ENCODE peak calls at places on chromosomes 3 and 15, in six cellular contexts. One of them, this sample, is unnamed.

GRCh38 chr3:37864904-37865303 is 3.2 kb downstream of the CTDSPL start:
- DNase-seq in neural progenitor cell: no peak
- DNase-seq in foreskin fibroblast: no peak
- DNase-seq in cardiac fibroblast: no peak
- DNase-seq in cardiac muscle cell: no peak
- DNase-seq in keratinocyte: no peak
- DNase-seq in this sample: no peak

GRCh38 chr15:31278544-31279220 is 48.0 kb upstream of the KLF13 start:
- DNase-seq in neural progenitor cell: no peak
- DNase-seq in foreskin fibroblast: no peak
- DNase-seq in cardiac fibroblast: no peak
- DNase-seq in cardiac muscle cell: no peak
- DNase-seq in keratinocyte: no peak
- DNase-seq in this sample: no peak

GRCh38 chr3:194250104-194251002 is 100.8 kb downstream of the CPN2 start:
- DNase-seq in neural progenitor cell: no peak
- DNase-seq in foreskin fibroblast: peak
- DNase-seq in cardiac fibroblast: peak
- DNase-seq in cardiac muscle cell: peak
- DNase-seq in keratinocyte: no peak
- DNase-seq in this sample: peak

GRCh38 chr3:32603064-32603463 is 32.4 kb upstream of the DYNC1LI1 start:
- DNase-seq in neural progenitor cell: no peak
- DNase-seq in foreskin fibroblast: no peak
- DNase-seq in cardiac fibroblast: no peak
- DNase-seq in cardiac muscle cell: no peak
- DNase-seq in keratinocyte: no peak
- DNase-seq in this sample: no peak

GRCh38 chr15:63414474-63415201 is 33.0 kb upstream of the CA12 start:
- DNase-seq in neural progenitor cell: no peak
- DNase-seq in foreskin fibroblast: no peak
- DNase-seq in cardiac fibroblast: no peak
- DNase-seq in cardiac muscle cell: no peak
- DNase-seq in keratinocyte: no peak
- DNase-seq in this sample: no peak

GRCh38 chr3:9765865-9766264 is 3.9 kb downstream of the CAMK1 start:
- DNase-seq in neural progenitor cell: no peak
- DNase-seq in foreskin fibroblast: peak
- DNase-seq in cardiac fibroblast: no peak
- DNase-seq in cardiac muscle cell: no peak
- DNase-seq in keratinocyte: no peak
- DNase-seq in this sample: no peak

GRCh38 chr15:59218710-59219109 is 12.1 kb downstream of the LDHAL6B start:
- DNase-seq in neural progenitor cell: no peak
- DNase-seq in foreskin fibroblast: no peak
- DNase-seq in cardiac fibroblast: no peak
- DNase-seq in cardiac muscle cell: no peak
- DNase-seq in keratinocyte: no peak
- DNase-seq in this sample: no peak

GRCh38 chr3:130700541-130700940 is 46.1 kb downstream of the PIK3R4 start:
- DNase-seq in neural progenitor cell: no peak
- DNase-seq in foreskin fibroblast: peak
- DNase-seq in cardiac fibroblast: peak
- DNase-seq in cardiac muscle cell: peak
- DNase-seq in keratinocyte: no peak
- DNase-seq in this sample: no peak

GRCh38 chr15:85743392-85744045 is 51.2 kb downstream of the KLHL25 start:
- DNase-seq in neural progenitor cell: no peak
- DNase-seq in foreskin fibroblast: no peak
- DNase-seq in cardiac fibroblast: no peak
- DNase-seq in cardiac muscle cell: no peak
- DNase-seq in keratinocyte: no peak
- DNase-seq in this sample: no peak

GRCh38 chr3:127455541-127456450 is 134.7 kb downstream of the TPRA1 start:
- DNase-seq in neural progenitor cell: peak
- DNase-seq in foreskin fibroblast: peak
- DNase-seq in cardiac fibroblast: peak
- DNase-seq in cardiac muscle cell: peak
- DNase-seq in keratinocyte: no peak
- DNase-seq in this sample: no peak

GRCh38 chr15:68700395-68701123 is 120.1 kb downstream of the ANP32A start:
- DNase-seq in neural progenitor cell: peak
- DNase-seq in foreskin fibroblast: peak
- DNase-seq in cardiac fibroblast: peak
- DNase-seq in cardiac muscle cell: peak
- DNase-seq in keratinocyte: no peak
- DNase-seq in this sample: no peak

GRCh38 chr3:159604151-159604581 is 384.5 kb upstream of the IL12A start:
- DNase-seq in neural progenitor cell: no peak
- DNase-seq in foreskin fibroblast: peak
- DNase-seq in cardiac fibroblast: peak
- DNase-seq in cardiac muscle cell: peak
- DNase-seq in keratinocyte: no peak
- DNase-seq in this sample: no peak

GRCh38 chr3:174439621-174440349 is 419.3 kb upstream of the NAALADL2 start:
- DNase-seq in neural progenitor cell: peak
- DNase-seq in foreskin fibroblast: peak
- DNase-seq in cardiac fibroblast: peak
- DNase-seq in cardiac muscle cell: peak
- DNase-seq in keratinocyte: no peak
- DNase-seq in this sample: peak

GRCh38 chr3:55191911-55192787 is 264.3 kb upstream of the LRTM1 start:
- DNase-seq in neural progenitor cell: no peak
- DNase-seq in foreskin fibroblast: peak
- DNase-seq in cardiac fibroblast: peak
- DNase-seq in cardiac muscle cell: peak
- DNase-seq in keratinocyte: no peak
- DNase-seq in this sample: peak

GRCh38 chr3:5133689-5134088 is 11.6 kb downstream of the ARL8B start:
- DNase-seq in neural progenitor cell: no peak
- DNase-seq in foreskin fibroblast: no peak
- DNase-seq in cardiac fibroblast: no peak
- DNase-seq in cardiac muscle cell: no peak
- DNase-seq in keratinocyte: no peak
- DNase-seq in this sample: no peak

GRCh38 chr15:43881944-43882343 is 55.1 kb downstream of the WDR76 start:
- DNase-seq in neural progenitor cell: peak
- DNase-seq in foreskin fibroblast: no peak
- DNase-seq in cardiac fibroblast: no peak
- DNase-seq in cardiac muscle cell: peak
- DNase-seq in keratinocyte: no peak
- DNase-seq in this sample: no peak

GRCh38 chr3:55409802-55410201 is 77.3 kb downstream of the WNT5A start:
- DNase-seq in neural progenitor cell: no peak
- DNase-seq in foreskin fibroblast: peak
- DNase-seq in cardiac fibroblast: no peak
- DNase-seq in cardiac muscle cell: no peak
- DNase-seq in keratinocyte: no peak
- DNase-seq in this sample: no peak

GRCh38 chr3:54139630-54140029 is 17.3 kb downstream of the CACNA2D3 start:
- DNase-seq in neural progenitor cell: no peak
- DNase-seq in foreskin fibroblast: no peak
- DNase-seq in cardiac fibroblast: no peak
- DNase-seq in cardiac muscle cell: no peak
- DNase-seq in keratinocyte: no peak
- DNase-seq in this sample: no peak

GRCh38 chr3:46695962-46696922 is 2.8 kb upstream of the ALS2CL start:
- DNase-seq in neural progenitor cell: no peak
- DNase-seq in foreskin fibroblast: peak
- DNase-seq in cardiac fibroblast: peak
- DNase-seq in cardiac muscle cell: peak
- DNase-seq in keratinocyte: no peak
- DNase-seq in this sample: no peak

GRCh38 chr3:58004972-58005371 is 3.2 kb upstream of the FLNB start:
- DNase-seq in neural progenitor cell: no peak
- DNase-seq in foreskin fibroblast: peak
- DNase-seq in cardiac fibroblast: no peak
- DNase-seq in cardiac muscle cell: no peak
- DNase-seq in keratinocyte: no peak
- DNase-seq in this sample: no peak

GRCh38 chr15:38059665-38060064 is 125.2 kb downstream of the TMCO5A start:
- DNase-seq in neural progenitor cell: no peak
- DNase-seq in foreskin fibroblast: peak
- DNase-seq in cardiac fibroblast: no peak
- DNase-seq in cardiac muscle cell: peak
- DNase-seq in keratinocyte: no peak
- DNase-seq in this sample: no peak

GRCh38 chr15:31379042-31379441 is 52.4 kb downstream of the KLF13 start:
- DNase-seq in neural progenitor cell: no peak
- DNase-seq in foreskin fibroblast: peak
- DNase-seq in cardiac fibroblast: no peak
- DNase-seq in cardiac muscle cell: no peak
- DNase-seq in keratinocyte: no peak
- DNase-seq in this sample: no peak

GRCh38 chr3:158111861-158112260 is 2.0 kb downstream of the RSRC1 start:
- DNase-seq in neural progenitor cell: no peak
- DNase-seq in foreskin fibroblast: no peak
- DNase-seq in cardiac fibroblast: no peak
- DNase-seq in cardiac muscle cell: no peak
- DNase-seq in keratinocyte: no peak
- DNase-seq in this sample: no peak

GRCh38 chr3:142930510-142930909 is 33.0 kb downstream of the PAQR9 start:
- DNase-seq in neural progenitor cell: no peak
- DNase-seq in foreskin fibroblast: peak
- DNase-seq in cardiac fibroblast: peak
- DNase-seq in cardiac muscle cell: no peak
- DNase-seq in keratinocyte: no peak
- DNase-seq in this sample: no peak

DNA sequence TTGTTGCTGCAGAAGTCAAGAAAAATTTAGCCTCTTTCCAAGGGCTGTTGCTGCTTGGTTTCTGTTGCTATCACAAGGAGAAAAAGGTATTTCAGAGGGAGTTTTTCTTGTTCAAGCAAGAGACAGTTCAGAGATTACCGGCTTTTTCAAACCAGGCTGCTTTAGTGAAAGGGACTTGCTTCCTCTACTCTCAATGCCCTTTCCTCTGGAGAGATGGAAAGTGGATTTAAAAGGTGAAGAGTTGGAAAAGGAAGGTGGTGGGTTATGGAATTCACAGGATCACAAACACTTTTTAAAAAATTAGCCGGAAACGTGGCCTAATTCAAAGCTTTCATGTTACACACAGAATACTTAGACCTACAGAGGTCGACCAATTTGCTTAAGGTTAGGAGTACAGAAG is 1.1 kb downstream of the PARP6 start:
- DNase-seq in neural progenitor cell: no peak
- DNase-seq in foreskin fibroblast: no peak
- DNase-seq in cardiac fibroblast: no peak
- DNase-seq in cardiac muscle cell: no peak
- DNase-seq in keratinocyte: no peak
- DNase-seq in this sample: no peak
- H3K4me3 ChIP-seq in neural progenitor cell: peak
- H3K4me3 ChIP-seq in foreskin fibroblast: peak
- H3K4me3 ChIP-seq in cardiac fibroblast: no peak
- H3K4me3 ChIP-seq in cardiac muscle cell: peak
- H3K4me3 ChIP-seq in keratinocyte: no peak
- H3K4me3 ChIP-seq in this sample: peak

GRCh38 chr15:52261498-52262242 is 33.9 kb downstream of the MYO5C start:
- DNase-seq in neural progenitor cell: peak
- DNase-seq in foreskin fibroblast: peak
- DNase-seq in cardiac fibroblast: peak
- DNase-seq in cardiac muscle cell: peak
- DNase-seq in keratinocyte: no peak
- DNase-seq in this sample: peak
- TF ChIP-seq CTCF in neural progenitor cell: no peak
- TF ChIP-seq CTCF in foreskin fibroblast: no peak
- TF ChIP-seq CTCF in cardiac fibroblast: peak
- TF ChIP-seq CTCF in cardiac muscle cell: no peak
- TF ChIP-seq CTCF in keratinocyte: no peak
- TF ChIP-seq CTCF in this sample: peak

GRCh38 chr3:48233542-48233941 is 7.4 kb upstream of the ZNF589 start:
- DNase-seq in neural progenitor cell: no peak
- DNase-seq in foreskin fibroblast: no peak
- DNase-seq in cardiac fibroblast: no peak
- DNase-seq in cardiac muscle cell: no peak
- DNase-seq in keratinocyte: no peak
- DNase-seq in this sample: no peak

GRCh38 chr3:48232232-48232631 is 8.7 kb upstream of the ZNF589 start:
- DNase-seq in neural progenitor cell: peak
- DNase-seq in foreskin fibroblast: no peak
- DNase-seq in cardiac fibroblast: peak
- DNase-seq in cardiac muscle cell: no peak
- DNase-seq in keratinocyte: no peak
- DNase-seq in this sample: no peak

GRCh38 chr3:48226959-48227358 is 3.7 kb downstream of the CAMP start:
- DNase-seq in neural progenitor cell: no peak
- DNase-seq in foreskin fibroblast: no peak
- DNase-seq in cardiac fibroblast: no peak
- DNase-seq in cardiac muscle cell: no peak
- DNase-seq in keratinocyte: no peak
- DNase-seq in this sample: no peak

GRCh38 chr3:48236531-48236930 is 4.4 kb upstream of the ZNF589 start:
- DNase-seq in neural progenitor cell: no peak
- DNase-seq in foreskin fibroblast: no peak
- DNase-seq in cardiac fibroblast: no peak
- DNase-seq in cardiac muscle cell: no peak
- DNase-seq in keratinocyte: no peak
- DNase-seq in this sample: no peak

GRCh38 chr3:48232734-48233133 is 8.2 kb upstream of the ZNF589 start:
- DNase-seq in neural progenitor cell: peak
- DNase-seq in foreskin fibroblast: peak
- DNase-seq in cardiac fibroblast: peak
- DNase-seq in cardiac muscle cell: peak
- DNase-seq in keratinocyte: no peak
- DNase-seq in this sample: no peak
- H3K4me3 ChIP-seq in neural progenitor cell: no peak
- H3K4me3 ChIP-seq in foreskin fibroblast: no peak
- H3K4me3 ChIP-seq in cardiac fibroblast: no peak
- H3K4me3 ChIP-seq in cardiac muscle cell: no peak
- H3K4me3 ChIP-seq in keratinocyte: no peak
- H3K4me3 ChIP-seq in this sample: no peak

GRCh38 chr15:26069204-26069603 is 206.1 kb upstream of the ATP10A start:
- DNase-seq in neural progenitor cell: peak
- DNase-seq in foreskin fibroblast: no peak
- DNase-seq in cardiac fibroblast: no peak
- DNase-seq in cardiac muscle cell: no peak
- DNase-seq in keratinocyte: no peak
- DNase-seq in this sample: no peak

GRCh38 chr15:26066896-26067295 is 203.8 kb upstream of the ATP10A start:
- DNase-seq in neural progenitor cell: no peak
- DNase-seq in foreskin fibroblast: no peak
- DNase-seq in cardiac fibroblast: no peak
- DNase-seq in cardiac muscle cell: no peak
- DNase-seq in keratinocyte: no peak
- DNase-seq in this sample: no peak

GRCh38 chr15:26070095-26070532 is 207.0 kb upstream of the ATP10A start:
- DNase-seq in neural progenitor cell: no peak
- DNase-seq in foreskin fibroblast: no peak
- DNase-seq in cardiac fibroblast: no peak
- DNase-seq in cardiac muscle cell: no peak
- DNase-seq in keratinocyte: no peak
- DNase-seq in this sample: no peak

DNA sequence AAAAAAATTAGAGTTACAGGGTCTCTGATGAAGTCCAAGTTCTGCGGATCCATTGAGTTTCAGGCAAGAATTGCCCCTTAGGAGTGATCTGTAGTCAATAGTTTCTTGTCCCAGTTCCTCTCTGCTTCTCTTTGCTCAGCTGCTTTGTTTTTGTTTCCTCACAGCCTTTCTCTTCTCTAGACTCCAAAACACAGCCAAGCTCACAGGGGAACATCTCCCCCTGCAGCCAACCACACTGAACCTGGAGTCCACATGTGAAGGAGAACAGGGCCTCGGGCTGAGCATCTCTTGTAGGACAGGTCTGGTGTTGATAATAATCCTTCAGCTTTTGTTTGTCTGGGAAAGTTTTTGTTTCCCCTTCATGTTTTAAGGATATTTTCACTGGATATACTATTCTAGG is 202.6 kb upstream of the ATP10A start:
- DNase-seq in neural progenitor cell: peak
- DNase-seq in foreskin fibroblast: no peak
- DNase-seq in cardiac fibroblast: no peak
- DNase-seq in cardiac muscle cell: no peak
- DNase-seq in keratinocyte: no peak
- DNase-seq in this sample: no peak
- TF ChIP-seq CTCF in neural progenitor cell: peak
- TF ChIP-seq CTCF in foreskin fibroblast: no peak
- TF ChIP-seq CTCF in cardiac fibroblast: no peak
- TF ChIP-seq CTCF in cardiac muscle cell: no peak
- TF ChIP-seq CTCF in keratinocyte: no peak
- TF ChIP-seq CTCF in this sample: no peak

This sample was measured in BJ.